ENCODE peak calls at places on chromosomes 1 and 21, in ten cellular contexts. N is cardiac septum; S is AG09319; Y is C1 segment of cervical spinal cord; K is A673; D is aorta; W is LoVo; O is GM19239; Z is A172; B is stimulated activated CD4-positive, alpha-beta T cell treated with anti-CD3 and anti-CD28 coated beads, Interleukin-2, amount 100 ng/mL, for 48 hours. X is an unnamed sample.

GRCh38 chr1:50271968-50272578 is 151.2 kb downstream of the DMRTA2 start:
- DNase-seq in D (no peak), N (peak), B (no peak), W (peak), Y (no peak), Z (no peak), S (no peak), O (peak), K (peak), X (no peak)

GRCh38 chr21:18803624-18804023 is 400.0 kb upstream of the TMPRSS15 start:
- DNase-seq in W (no peak), K (no peak), Z (no peak), D (no peak), S (no peak), B (no peak), N (no peak), O (no peak), Y (no peak), X (no peak)

GRCh38 chr1:51623025-51623424 is 6.1 kb downstream of the OSBPL9 start:
- DNase-seq in W (no peak), Y (no peak), S (no peak), K (no peak), Z (no peak), O (no peak), N (no peak), D (no peak), B (no peak), X (no peak)

GRCh38 chr1:57424231-57425027 is 569 bp upstream of the DAB1 start:
- DNase-seq in W (no peak), K (peak), S (peak), D (no peak), Z (no peak), N (no peak), O (no peak), Y (no peak), B (no peak), X (no peak)

GRCh38 chr1:186513526-186513925 is 52.6 kb upstream of the PDC start:
- DNase-seq in N (no peak), K (no peak), S (no peak), D (no peak), Z (no peak), Y (no peak), B (no peak), W (no peak), O (no peak), X (no peak)

GRCh38 chr21:34965200-34966174 is 83.6 kb downstream of the RUNX1 start:
- DNase-seq in Z (peak), Y (no peak), B (no peak), W (no peak), O (no peak), S (no peak), D (no peak), N (no peak), K (no peak), X (no peak)

GRCh38 chr1:21914880-21915640 is 22.1 kb downstream of the HSPG2 start:
- DNase-seq in N (no peak), D (peak), O (no peak), Y (no peak), B (no peak), Z (no peak), K (no peak), W (no peak), S (no peak), X (no peak)

GRCh38 chr21:39527664-39528381 is 76.1 kb downstream of the SH3BGR start:
- DNase-seq in W (peak), B (no peak), D (no peak), S (no peak), Y (no peak), N (no peak), Z (no peak), O (no peak), K (no peak), X (no peak)

GRCh38 chr1:34131396-34132160 is 33.5 kb downstream of the CSMD2 start:
- DNase-seq in S (no peak), K (no peak), W (no peak), D (no peak), Z (no peak), Y (no peak), O (no peak), B (no peak), N (no peak), X (no peak)

GRCh38 chr1:174165471-174166137 is 6.3 kb downstream of the RABGAP1L start:
- DNase-seq in D (no peak), B (no peak), Z (no peak), W (no peak), Y (no peak), O (no peak), N (no peak), K (no peak), S (no peak), X (no peak)

GRCh38 chr1:153355445-153356071 is 2.1 kb upstream of the S100A9 start:
- DNase-seq in B (peak), Z (peak), O (no peak), Y (no peak), W (peak), K (peak), S (peak), N (peak), D (no peak), X (no peak)

GRCh38 chr1:232463226-232463625 is 166.7 kb downstream of the SIPA1L2 start:
- DNase-seq in Z (no peak), W (no peak), K (peak), O (no peak), S (no peak), D (no peak), B (no peak), Y (no peak), N (no peak), X (no peak)

GRCh38 chr1:204695692-204696091 is 10.2 kb upstream of the LRRN2 start:
- DNase-seq in B (no peak), N (no peak), K (no peak), D (peak), Y (no peak), O (no peak), S (no peak), W (no peak), Z (no peak), X (no peak)

GRCh38 chr1:247209306-247209900 is 37.6 kb upstream of the ZNF124 start:
- DNase-seq in O (no peak), D (no peak), S (no peak), B (no peak), K (no peak), Y (no peak), W (no peak), N (no peak), Z (peak), X (no peak)

GRCh38 chr1:35577071-35577998 is 4.2 kb downstream of the TFAP2E start:
- DNase-seq in Y (no peak), K (no peak), S (no peak), W (no peak), N (peak), O (peak), B (peak), D (peak), Z (no peak), X (no peak)

GRCh38 chr1:200708161-200708560 is 30.5 kb upstream of the CAMSAP2 start:
- DNase-seq in S (no peak), W (no peak), D (no peak), N (no peak), O (no peak), Z (no peak), B (no peak), Y (no peak), K (no peak), X (no peak)

GRCh38 chr1:65050735-65051134 is 84.4 kb upstream of the JAK1 start:
- DNase-seq in W (no peak), N (no peak), Y (no peak), S (no peak), O (no peak), K (no peak), B (no peak), Z (no peak), D (no peak), X (no peak)

GRCh38 chr1:97516588-97516987 is 404.2 kb downstream of the DPYD start:
- DNase-seq in W (no peak), Y (no peak), D (no peak), N (no peak), S (no peak), K (no peak), B (no peak), Z (no peak), O (no peak), X (no peak)

GRCh38 chr1:234976880-234977680 is 151.6 kb downstream of the TOMM20 start:
- DNase-seq in W (no peak), O (no peak), S (no peak), B (no peak), Z (no peak), N (peak), Y (no peak), D (no peak), K (no peak), X (no peak)

GRCh38 chr1:198121058-198121829 is 35.6 kb upstream of the NEK7 start:
- DNase-seq in W (peak), K (no peak), O (no peak), D (no peak), Z (peak), Y (no peak), N (no peak), B (no peak), S (peak), X (no peak)

GRCh38 chr1:5456090-5456789 is 536.0 kb downstream of the NPHP4 start:
- DNase-seq in Y (no peak), S (no peak), Z (no peak), B (no peak), D (no peak), K (no peak), W (no peak), N (no peak), O (no peak), X (no peak)

GRCh38 chr1:157878059-157878458 is 36.5 kb upstream of the CD5L start:
- DNase-seq in N (no peak), O (no peak), K (peak), S (no peak), B (no peak), Y (peak), W (peak), Z (peak), D (no peak), X (no peak)

GRCh38 chr1:32073387-32074229 is 869 bp downstream of the TMEM39B start:
- DNase-seq in W (no peak), O (no peak), Z (no peak), Y (no peak), B (no peak), D (no peak), K (no peak), N (no peak), S (no peak), X (no peak)

GRCh38 chr1:13583592-13583963 is at the start of gene PDPN:
- DNase-seq in B (no peak), Z (no peak), Y (peak), N (no peak), W (no peak), S (no peak), O (no peak), K (peak), D (peak), X (no peak)

GRCh38 chr1:62437273-62437945 is 560 bp downstream of the USP1 start:
- DNase-seq in Z (no peak), B (peak), S (no peak), W (no peak), D (no peak), O (no peak), N (peak), K (peak), Y (no peak), X (no peak)

GRCh38 chr1:38061883-38062328 is 15.3 kb upstream of the POU3F1 start:
- DNase-seq in K (peak), D (no peak), Y (no peak), N (no peak), W (no peak), S (no peak), B (no peak), Z (no peak), O (no peak), X (no peak)